ENCODE peak calls at places on chromosome 21, in seven cellular contexts. One of them, this sample, is unnamed.

GRCh38 chr21:25997788-25998611 is 172.6 kb downstream of the APP start:
- DNase-seq in NCI-H1048: peak
- DNase-seq in NCI-H2081: peak
- DNase-seq in NAMALWA: no peak
- DNase-seq in spleen: no peak
- DNase-seq in HCT116: peak
- DNase-seq in NCI-H2171: peak
- DNase-seq in this sample: no peak

GRCh38 chr21:28442085-28442484 is 550.6 kb downstream of the LTN1 start:
- DNase-seq in NAMALWA: no peak
- DNase-seq in NCI-H2081: no peak
- DNase-seq in HCT116: no peak
- DNase-seq in NCI-H2171: no peak
- DNase-seq in spleen: no peak
- DNase-seq in NCI-H1048: no peak
- DNase-seq in this sample: no peak

GRCh38 chr21:33478858-33479678 is 706 bp downstream of the TMEM50B start:
- DNase-seq in NCI-H2171: peak
- DNase-seq in spleen: peak
- DNase-seq in NCI-H2081: peak
- DNase-seq in HCT116: no peak
- DNase-seq in NCI-H1048: no peak
- DNase-seq in NAMALWA: peak
- DNase-seq in this sample: peak

GRCh38 chr21:29085106-29085752 is 11.8 kb upstream of the CCT8 start:
- DNase-seq in NCI-H2171: no peak
- DNase-seq in HCT116: no peak
- DNase-seq in NCI-H1048: no peak
- DNase-seq in spleen: no peak
- DNase-seq in NCI-H2081: no peak
- DNase-seq in NAMALWA: no peak
- DNase-seq in this sample: no peak

GRCh38 chr21:43267391-43268085 is 98.7 kb downstream of the CRYAA start:
- DNase-seq in NCI-H2081: no peak
- DNase-seq in spleen: peak
- DNase-seq in NCI-H1048: no peak
- DNase-seq in HCT116: no peak
- DNase-seq in NAMALWA: no peak
- DNase-seq in NCI-H2171: no peak
- DNase-seq in this sample: no peak

GRCh38 chr21:28723666-28724065 is 269.0 kb downstream of the LTN1 start:
- DNase-seq in NCI-H1048: no peak
- DNase-seq in NCI-H2171: no peak
- DNase-seq in NCI-H2081: no peak
- DNase-seq in spleen: no peak
- DNase-seq in HCT116: no peak
- DNase-seq in NAMALWA: no peak
- DNase-seq in this sample: no peak

GRCh38 chr21:41691205-41692203 is 75.3 kb downstream of the RIPK4 start:
- DNase-seq in NCI-H2081: no peak
- DNase-seq in HCT116: no peak
- DNase-seq in spleen: no peak
- DNase-seq in NCI-H2171: no peak
- DNase-seq in NCI-H1048: no peak
- DNase-seq in NAMALWA: no peak
- DNase-seq in this sample: no peak

GRCh38 chr21:19440792-19441494 is 1037.4 kb upstream of the TMPRSS15 start:
- DNase-seq in HCT116: no peak
- DNase-seq in NCI-H2171: no peak
- DNase-seq in NCI-H2081: peak
- DNase-seq in NAMALWA: peak
- DNase-seq in NCI-H1048: no peak
- DNase-seq in spleen: no peak
- DNase-seq in this sample: no peak

GRCh38 chr21:17467392-17467791 is 45.5 kb upstream of the CXADR start:
- DNase-seq in NCI-H1048: no peak
- DNase-seq in NCI-H2171: no peak
- DNase-seq in HCT116: no peak
- DNase-seq in NCI-H2081: no peak
- DNase-seq in spleen: no peak
- DNase-seq in NAMALWA: no peak
- DNase-seq in this sample: no peak

GRCh38 chr21:43893536-43894205 is 28.6 kb downstream of the AGPAT3 start:
- DNase-seq in spleen: peak
- DNase-seq in NCI-H2081: no peak
- DNase-seq in NCI-H1048: no peak
- DNase-seq in NAMALWA: no peak
- DNase-seq in HCT116: no peak
- DNase-seq in NCI-H2171: no peak
- DNase-seq in this sample: no peak

GRCh38 chr21:35716886-35717285 is 343.4 kb downstream of the SETD4 start:
- DNase-seq in spleen: no peak
- DNase-seq in NCI-H2171: no peak
- DNase-seq in HCT116: no peak
- DNase-seq in NCI-H2081: no peak
- DNase-seq in NAMALWA: no peak
- DNase-seq in NCI-H1048: no peak
- DNase-seq in this sample: no peak

GRCh38 chr21:34583926-34584563 is 30.9 kb downstream of the RCAN1 start:
- DNase-seq in NAMALWA: no peak
- DNase-seq in HCT116: no peak
- DNase-seq in NCI-H2171: no peak
- DNase-seq in spleen: no peak
- DNase-seq in NCI-H1048: no peak
- DNase-seq in NCI-H2081: no peak
- DNase-seq in this sample: no peak

GRCh38 chr21:21196087-21196486 is 197.9 kb downstream of the NCAM2 start:
- DNase-seq in HCT116: no peak
- DNase-seq in spleen: no peak
- DNase-seq in NCI-H2171: no peak
- DNase-seq in NCI-H2081: no peak
- DNase-seq in NAMALWA: no peak
- DNase-seq in NCI-H1048: no peak
- DNase-seq in this sample: no peak

GRCh38 chr21:43333301-43334062 is 93.4 kb downstream of the SIK1 start:
- DNase-seq in NCI-H2171: no peak
- DNase-seq in NCI-H2081: no peak
- DNase-seq in NCI-H1048: no peak
- DNase-seq in spleen: no peak
- DNase-seq in NAMALWA: no peak
- DNase-seq in HCT116: no peak
- DNase-seq in this sample: no peak

GRCh38 chr21:14685568-14685967 is 139.5 kb upstream of the SAMSN1 start:
- DNase-seq in NAMALWA: peak
- DNase-seq in HCT116: no peak
- DNase-seq in NCI-H2171: no peak
- DNase-seq in NCI-H1048: no peak
- DNase-seq in NCI-H2081: no peak
- DNase-seq in spleen: no peak
- DNase-seq in this sample: peak

GRCh38 chr21:45033791-45034555 is 40.4 kb upstream of the ADARB1 start:
- DNase-seq in spleen: no peak
- DNase-seq in NCI-H2081: no peak
- DNase-seq in NAMALWA: no peak
- DNase-seq in NCI-H1048: no peak
- DNase-seq in HCT116: no peak
- DNase-seq in NCI-H2171: no peak
- DNase-seq in this sample: no peak

GRCh38 chr21:46155514-46156377 is at the start of gene FTCD:
- DNase-seq in HCT116: no peak
- DNase-seq in NCI-H1048: no peak
- DNase-seq in NCI-H2171: no peak
- DNase-seq in NAMALWA: no peak
- DNase-seq in NCI-H2081: no peak
- DNase-seq in spleen: no peak
- DNase-seq in this sample: no peak

GRCh38 chr21:32056791-32057190 is 184.0 kb downstream of the HUNK start:
- DNase-seq in HCT116: no peak
- DNase-seq in spleen: no peak
- DNase-seq in NCI-H1048: no peak
- DNase-seq in NAMALWA: no peak
- DNase-seq in NCI-H2081: no peak
- DNase-seq in NCI-H2171: no peak
- DNase-seq in this sample: no peak

GRCh38 chr21:16587141-16587570 is 857.4 kb downstream of the USP25 start:
- DNase-seq in NAMALWA: no peak
- DNase-seq in spleen: no peak
- DNase-seq in HCT116: no peak
- DNase-seq in NCI-H1048: no peak
- DNase-seq in NCI-H2171: no peak
- DNase-seq in NCI-H2081: peak
- DNase-seq in this sample: peak

GRCh38 chr21:44704636-44705001 is 6.8 kb downstream of the TSPEAR start:
- DNase-seq in NCI-H2081: no peak
- DNase-seq in NCI-H1048: no peak
- DNase-seq in spleen: no peak
- DNase-seq in HCT116: no peak
- DNase-seq in NCI-H2171: no peak
- DNase-seq in NAMALWA: no peak
- DNase-seq in this sample: no peak

GRCh38 chr21:32094792-32095191 is 184.1 kb downstream of the MIS18A start:
- DNase-seq in NCI-H1048: no peak
- DNase-seq in NCI-H2081: no peak
- DNase-seq in NCI-H2171: no peak
- DNase-seq in NAMALWA: no peak
- DNase-seq in spleen: no peak
- DNase-seq in HCT116: peak
- DNase-seq in this sample: no peak

GRCh38 chr21:25396135-25396711 is 211.1 kb downstream of the MRPL39 start:
- DNase-seq in NCI-H1048: no peak
- DNase-seq in spleen: no peak
- DNase-seq in HCT116: no peak
- DNase-seq in NCI-H2081: no peak
- DNase-seq in NCI-H2171: no peak
- DNase-seq in NAMALWA: no peak
- DNase-seq in this sample: no peak

GRCh38 chr21:43865471-43866181 is 603 bp downstream of the AGPAT3 start:
- DNase-seq in HCT116: no peak
- DNase-seq in NCI-H2081: no peak
- DNase-seq in NCI-H1048: no peak
- DNase-seq in NAMALWA: peak
- DNase-seq in NCI-H2171: no peak
- DNase-seq in spleen: peak
- DNase-seq in this sample: peak

GRCh38 chr21:14523234-14523633 is 22.9 kb downstream of the SAMSN1 start:
- DNase-seq in NCI-H2081: no peak
- DNase-seq in NCI-H2171: no peak
- DNase-seq in spleen: peak
- DNase-seq in NCI-H1048: no peak
- DNase-seq in NAMALWA: peak
- DNase-seq in HCT116: no peak
- DNase-seq in this sample: peak

GRCh38 chr21:17436626-17437111 is 76.2 kb upstream of the CXADR start:
- DNase-seq in NCI-H1048: no peak
- DNase-seq in spleen: no peak
- DNase-seq in NCI-H2171: no peak
- DNase-seq in HCT116: no peak
- DNase-seq in NCI-H2081: peak
- DNase-seq in NAMALWA: no peak
- DNase-seq in this sample: no peak

GRCh38 chr21:41641821-41642368 is 125.0 kb downstream of the RIPK4 start:
- DNase-seq in NCI-H2081: no peak
- DNase-seq in NCI-H1048: no peak
- DNase-seq in NCI-H2171: no peak
- DNase-seq in HCT116: no peak
- DNase-seq in spleen: no peak
- DNase-seq in NAMALWA: no peak
- DNase-seq in this sample: no peak

GRCh38 chr21:37257526-37257966 is 9.6 kb downstream of the VPS26C start:
- DNase-seq in NCI-H2171: no peak
- DNase-seq in HCT116: no peak
- DNase-seq in spleen: peak
- DNase-seq in NCI-H1048: no peak
- DNase-seq in NCI-H2081: no peak
- DNase-seq in NAMALWA: no peak
- DNase-seq in this sample: peak

GRCh38 chr21:44836666-44837471 is 19.0 kb upstream of the SUMO3 start:
- DNase-seq in NAMALWA: peak
- DNase-seq in NCI-H2171: peak
- DNase-seq in NCI-H2081: no peak
- DNase-seq in NCI-H1048: no peak
- DNase-seq in HCT116: no peak
- DNase-seq in spleen: peak
- DNase-seq in this sample: peak

GRCh38 chr21:16309250-16309971 is 579.6 kb downstream of the USP25 start:
- DNase-seq in NCI-H2081: no peak
- DNase-seq in NCI-H1048: no peak
- DNase-seq in spleen: no peak
- DNase-seq in NAMALWA: no peak
- DNase-seq in NCI-H2171: no peak
- DNase-seq in HCT116: no peak
- DNase-seq in this sample: no peak

GRCh38 chr21:17270234-17270633 is 242.6 kb upstream of the CXADR start:
- DNase-seq in spleen: no peak
- DNase-seq in HCT116: no peak
- DNase-seq in NCI-H2081: peak
- DNase-seq in NCI-H2171: peak
- DNase-seq in NCI-H1048: peak
- DNase-seq in NAMALWA: peak
- DNase-seq in this sample: peak

GRCh38 chr21:39434950-39435349 is 10.6 kb downstream of the LCA5L start:
- DNase-seq in HCT116: no peak
- DNase-seq in NCI-H2081: no peak
- DNase-seq in spleen: no peak
- DNase-seq in NCI-H2171: no peak
- DNase-seq in NCI-H1048: no peak
- DNase-seq in NAMALWA: no peak
- DNase-seq in this sample: no peak

GRCh38 chr21:24045775-24046215 is 1561.5 kb downstream of the MRPL39 start:
- DNase-seq in NAMALWA: peak
- DNase-seq in NCI-H2171: no peak
- DNase-seq in NCI-H1048: no peak
- DNase-seq in spleen: peak
- DNase-seq in NCI-H2081: no peak
- DNase-seq in HCT116: no peak
- DNase-seq in this sample: peak

GRCh38 chr21:35026617-35027557 is 22.2 kb downstream of the RUNX1 start:
- DNase-seq in spleen: peak
- DNase-seq in NCI-H2081: no peak
- DNase-seq in HCT116: no peak
- DNase-seq in NCI-H1048: no peak
- DNase-seq in NCI-H2171: no peak
- DNase-seq in NAMALWA: peak
- DNase-seq in this sample: peak